ENCODE peak calls at places on chromosome 18, in ten cellular contexts. G is fibroblast of the aortic adventitia, W is omental fat pad, A is stomach, P is OCI-LY7, Y is psoas muscle, C is progenitor cell of endocrine pancreas, O is fibroblast of mammary gland, V is pancreas, R is ovary. D is an unnamed sample.

GRCh38 chr18:43650423-43650822 is 373.1 kb upstream of the SYT4 start:
- DNase-seq in R (no peak), W (no peak), A (no peak), O (peak; percentile 28), V (no peak), Y (no peak), G (peak; percentile 8), C (no peak), P (no peak), D (no peak)

GRCh38 chr18:24567199-24567598 is 106.8 kb downstream of the HRH4 start:
- DNase-seq in A (no peak), C (no peak), Y (no peak), V (no peak), O (peak; percentile 27), G (peak; percentile 13), W (no peak), R (no peak), P (no peak), D (no peak)

GRCh38 chr18:45670281-45670962 is 53.6 kb upstream of the SLC14A1 start:
- DNase-seq in C (no peak), R (no peak), W (no peak), O (peak; percentile 76), Y (no peak), V (no peak), P (no peak), G (peak; percentile 89), A (no peak), D (peak; percentile 68)

GRCh38 chr18:37565985-37566478 is 434 bp upstream of the CELF4 start:
- DNase-seq in R (peak; percentile 59), A (peak; percentile 33), Y (peak; percentile 76), G (peak; percentile 31), W (no peak), C (peak; percentile 49), V (peak; percentile 34), O (peak; percentile 8), P (no peak), D (no peak)

GRCh38 chr18:65206551-65207260 is 544.1 kb upstream of the CDH7 start:
- DNase-seq in A (no peak), G (no peak), P (no peak), V (no peak), C (no peak), W (no peak), R (no peak), Y (no peak), O (no peak), D (no peak)

GRCh38 chr18:46502444-46502843 is 154.6 kb downstream of the LOXHD1 start:
- DNase-seq in G (peak; percentile 3), P (no peak), C (peak; percentile 48), A (no peak), R (no peak), V (no peak), Y (no peak), W (no peak), O (no peak), D (no peak)

GRCh38 chr18:13216732-13217465 is 1.7 kb upstream of the LDLRAD4 start:
- DNase-seq in G (no peak), R (peak; percentile 64), V (no peak), A (peak; percentile 46), O (no peak), C (peak; percentile 52), Y (peak; percentile 79), W (no peak), P (no peak), D (no peak)

GRCh38 chr18:22591231-22591630 is 173.5 kb upstream of the CTAGE1 start:
- DNase-seq in R (no peak), O (peak; percentile 43), W (no peak), G (peak; percentile 94), V (no peak), C (no peak), P (no peak), Y (no peak), A (no peak), D (no peak)

DNA sequence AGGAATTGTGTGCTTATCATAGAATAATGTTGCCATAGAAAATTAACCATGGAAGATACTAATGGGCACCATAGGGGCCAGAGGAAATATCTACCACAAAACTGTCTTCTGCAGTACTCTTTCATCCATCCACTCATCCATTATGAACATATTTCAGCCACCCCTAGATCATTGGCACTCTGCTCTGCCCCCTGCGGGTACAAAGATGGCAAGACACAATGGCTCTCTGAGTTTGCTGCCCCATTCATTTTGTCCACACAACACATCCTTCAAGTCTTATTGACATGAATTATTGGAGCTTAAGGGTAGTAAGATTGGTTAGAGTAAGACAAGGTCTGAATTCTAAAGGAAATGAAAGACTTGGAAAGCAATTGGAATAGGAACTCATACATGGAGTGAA is 1224.7 kb upstream of the CELF4 start:
- DNase-seq in Y (no peak), V (no peak), G (no peak), P (no peak), W (no peak), R (no peak), O (no peak), A (no peak), C (no peak), D (no peak)
- TF ChIP-seq CTCF in Y (no peak), V (no peak), G (no peak), P (peak; percentile 12), W (no peak), R (no peak), O (no peak), A (no peak), C (peak; percentile 25), D (no peak)

GRCh38 chr18:58497845-58498244 is 131.0 kb downstream of the ALPK2 start:
- DNase-seq in G (no peak), P (no peak), O (peak; percentile 10), A (no peak), W (no peak), C (no peak), R (no peak), Y (no peak), V (no peak), D (no peak)

GRCh38 chr18:58496231-58496630 is 132.7 kb downstream of the ALPK2 start:
- DNase-seq in P (no peak), W (no peak), G (peak; percentile 30), V (no peak), Y (no peak), R (no peak), O (peak; percentile 90), C (no peak), A (no peak), D (no peak)

GRCh38 chr18:58495202-58495601 is 133.7 kb downstream of the ALPK2 start:
- DNase-seq in G (peak; percentile 47), W (no peak), P (no peak), O (peak; percentile 66), A (no peak), V (no peak), Y (no peak), C (no peak), R (no peak), D (no peak)

GRCh38 chr18:58495634-58496033 is 133.3 kb downstream of the ALPK2 start:
- DNase-seq in A (no peak), R (no peak), G (no peak), P (no peak), C (no peak), W (no peak), V (no peak), O (peak; percentile 10), Y (no peak), D (no peak)

DNA sequence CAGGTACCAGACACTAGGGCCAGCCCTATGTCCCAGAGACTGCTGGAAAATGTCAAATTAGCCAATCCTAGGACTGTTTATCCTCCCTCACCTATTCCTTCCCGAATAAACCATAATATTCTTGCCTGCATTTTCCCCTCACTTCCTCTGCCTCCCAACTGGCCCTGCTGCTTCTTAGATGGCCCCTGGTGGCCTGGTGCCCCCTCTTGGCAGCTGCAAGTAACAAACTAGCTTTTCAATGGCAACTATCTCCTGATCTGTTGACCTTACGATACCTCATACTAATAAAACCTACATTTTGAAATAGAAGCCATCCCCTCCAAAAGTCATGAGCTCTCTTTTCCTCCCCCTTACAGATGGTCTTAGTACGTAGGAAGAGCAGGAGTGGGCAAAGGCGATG is 132.0 kb downstream of the ALPK2 start:
- DNase-seq in C (no peak), O (peak; percentile 16), R (no peak), W (no peak), P (no peak), A (no peak), V (no peak), G (no peak), Y (no peak), D (no peak)
- TF ChIP-seq CTCF in C (peak; percentile 66), O (peak; percentile 37), R (no peak), W (no peak), P (peak; percentile 61), A (no peak), V (no peak), G (no peak), Y (peak; percentile 3), D (peak; percentile 30)

DNA sequence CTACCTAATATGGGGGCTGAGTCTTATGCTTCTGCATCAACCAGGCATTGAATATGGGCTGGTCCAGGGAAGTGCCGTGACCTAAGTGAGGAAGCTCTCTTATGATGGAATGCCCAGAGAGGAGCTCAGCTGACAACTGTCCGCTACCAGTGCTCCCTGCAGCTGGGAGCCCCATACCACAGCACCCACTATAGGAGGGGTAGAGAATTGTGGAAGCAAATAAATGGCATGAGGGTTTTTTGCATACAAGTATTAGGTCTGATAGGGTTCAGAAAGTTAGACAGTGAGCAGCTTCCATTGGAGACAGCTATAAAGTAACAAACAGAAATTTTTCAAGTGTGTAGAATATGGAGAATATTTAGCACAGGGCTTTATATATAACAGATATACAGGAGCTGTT is 4.6 kb downstream of the TIMM21 start:
- DNase-seq in V (no peak), A (no peak), O (no peak), Y (no peak), R (no peak), P (no peak), C (no peak), W (no peak), G (no peak), D (no peak)
- TF ChIP-seq CTCF in V (no peak), A (no peak), O (no peak), Y (no peak), R (no peak), P (peak; percentile 45), C (no peak), W (no peak), G (no peak), D (peak; percentile 20)

GRCh38 chr18:48643262-48643661 is 104.4 kb downstream of the CTIF start:
- DNase-seq in A (no peak), P (no peak), C (no peak), V (no peak), Y (no peak), G (no peak), R (no peak), O (no peak), W (no peak), D (no peak)

GRCh38 chr18:48644029-48644428 is 105.2 kb downstream of the CTIF start:
- DNase-seq in V (no peak), W (no peak), G (no peak), P (no peak), O (no peak), Y (no peak), A (no peak), R (no peak), C (no peak), D (no peak)

GRCh38 chr18:48641981-48642380 is 103.2 kb downstream of the CTIF start:
- DNase-seq in Y (no peak), C (no peak), R (no peak), O (no peak), G (no peak), W (no peak), V (no peak), P (no peak), A (no peak), D (no peak)

GRCh38 chr18:48640566-48641270 is 101.9 kb downstream of the CTIF start:
- DNase-seq in W (no peak), P (no peak), A (no peak), V (no peak), O (peak; percentile 73), Y (no peak), R (no peak), C (no peak), G (no peak), D (no peak)

GRCh38 chr18:48642503-48642902 is 103.7 kb downstream of the CTIF start:
- DNase-seq in V (no peak), O (no peak), P (no peak), G (no peak), A (no peak), R (no peak), Y (no peak), W (no peak), C (no peak), D (no peak)
- TF ChIP-seq CTCF in V (no peak), O (no peak), P (no peak), G (no peak), A (no peak), R (no peak), Y (no peak), W (no peak), C (no peak), D (no peak)